ENCODE peak calls at places on chromosomes 11 and 22, in four cellular contexts. One of them, this sample, is unnamed.

GRCh38 chr22:36828815-36829214 is 12.0 kb upstream of the PVALB start:
- DNase-seq in H1: no peak
- DNase-seq in H9: no peak
- DNase-seq in mesenchymal stem cell: no peak
- DNase-seq in this sample: no peak

GRCh38 chr22:18078329-18079041 is 695 bp downstream of the PEX26 start:
- DNase-seq in H9: peak; percentile 38
- DNase-seq in mesenchymal stem cell: peak; percentile 49
- DNase-seq in H1: no peak
- DNase-seq in this sample: peak; percentile 54

GRCh38 chr11:104705475-104706195 is 192.6 kb downstream of the CASP12 start:
- DNase-seq in H9: no peak
- DNase-seq in H1: no peak
- DNase-seq in mesenchymal stem cell: peak; percentile 39
- DNase-seq in this sample: no peak

GRCh38 chr11:86495341-86495740 is 120.7 kb downstream of the CCDC81 start:
- DNase-seq in mesenchymal stem cell: no peak
- DNase-seq in H9: no peak
- DNase-seq in H1: no peak
- DNase-seq in this sample: no peak

GRCh38 chr11:108666373-108666772 is 1.5 kb downstream of the DDX10 start:
- DNase-seq in H1: no peak
- DNase-seq in mesenchymal stem cell: peak; percentile 22
- DNase-seq in H9: peak; percentile 45
- DNase-seq in this sample: no peak

GRCh38 chr22:50498322-50498861 is 9.1 kb downstream of the LMF2 start:
- DNase-seq in H9: peak; percentile 82
- DNase-seq in H1: peak; percentile 56
- DNase-seq in mesenchymal stem cell: peak; percentile 56
- DNase-seq in this sample: peak; percentile 64

GRCh38 chr22:35257002-35257320 is 332 bp upstream of the HMGXB4 start:
- DNase-seq in mesenchymal stem cell: no peak
- DNase-seq in H1: no peak
- DNase-seq in H9: no peak
- DNase-seq in this sample: no peak

GRCh38 chr11:125079878-125080530 is 16.9 kb downstream of the SLC37A2 start:
- DNase-seq in mesenchymal stem cell: no peak
- DNase-seq in H1: no peak
- DNase-seq in H9: no peak
- DNase-seq in this sample: no peak

GRCh38 chr11:122267602-122268001 is 151.6 kb upstream of the BLID start:
- DNase-seq in H1: no peak
- DNase-seq in mesenchymal stem cell: peak; percentile 17
- DNase-seq in H9: no peak
- DNase-seq in this sample: peak; percentile 53

GRCh38 chr22:27112273-27112672 is 454.9 kb downstream of the MIAT start:
- DNase-seq in H1: no peak
- DNase-seq in mesenchymal stem cell: no peak
- DNase-seq in H9: no peak
- DNase-seq in this sample: no peak

GRCh38 chr11:117909611-117910382 is 19.4 kb downstream of the TMPRSS13 start:
- DNase-seq in mesenchymal stem cell: no peak
- DNase-seq in H1: no peak
- DNase-seq in H9: no peak
- DNase-seq in this sample: no peak

GRCh38 chr22:29914165-29914564 is 31.2 kb downstream of the MTMR3 start:
- DNase-seq in mesenchymal stem cell: peak; percentile 87
- DNase-seq in H1: no peak
- DNase-seq in H9: no peak
- DNase-seq in this sample: peak; percentile 87

GRCh38 chr11:17672469-17672868 is 46.9 kb upstream of the MYOD1 start:
- DNase-seq in mesenchymal stem cell: no peak
- DNase-seq in H9: no peak
- DNase-seq in H1: no peak
- DNase-seq in this sample: no peak

GRCh38 chr11:48109046-48109666 is 107.5 kb upstream of the OR4B1 start:
- DNase-seq in H9: no peak
- DNase-seq in mesenchymal stem cell: peak; percentile 63
- DNase-seq in H1: no peak
- DNase-seq in this sample: peak; percentile 74

GRCh38 chr11:127493330-127493729 is 492.8 kb upstream of the KIRREL3 start:
- DNase-seq in mesenchymal stem cell: peak; percentile 4
- DNase-seq in H9: no peak
- DNase-seq in H1: no peak
- DNase-seq in this sample: peak; percentile 29

GRCh38 chr11:62676698-62677097 is 2.2 kb downstream of the UBXN1 start:
- DNase-seq in H9: no peak
- DNase-seq in H1: no peak
- DNase-seq in mesenchymal stem cell: no peak
- DNase-seq in this sample: no peak

GRCh38 chr22:45911601-45912271 is 65.2 kb downstream of the WNT7B start:
- DNase-seq in mesenchymal stem cell: no peak
- DNase-seq in H9: no peak
- DNase-seq in H1: no peak
- DNase-seq in this sample: no peak

GRCh38 chr11:31809543-31809856 is 1.6 kb downstream of the PAX6 start:
- DNase-seq in mesenchymal stem cell: no peak
- DNase-seq in H1: no peak
- DNase-seq in H9: no peak
- DNase-seq in this sample: no peak

GRCh38 chr11:38416141-38416540 is 1818.1 kb upstream of the RAG2 start:
- DNase-seq in H9: no peak
- DNase-seq in mesenchymal stem cell: no peak
- DNase-seq in H1: no peak
- DNase-seq in this sample: no peak

GRCh38 chr11:130527648-130528300 is 79.3 kb downstream of the ADAMTS15 start:
- DNase-seq in mesenchymal stem cell: peak; percentile 70
- DNase-seq in H1: no peak
- DNase-seq in H9: no peak
- DNase-seq in this sample: peak; percentile 36

DNA sequence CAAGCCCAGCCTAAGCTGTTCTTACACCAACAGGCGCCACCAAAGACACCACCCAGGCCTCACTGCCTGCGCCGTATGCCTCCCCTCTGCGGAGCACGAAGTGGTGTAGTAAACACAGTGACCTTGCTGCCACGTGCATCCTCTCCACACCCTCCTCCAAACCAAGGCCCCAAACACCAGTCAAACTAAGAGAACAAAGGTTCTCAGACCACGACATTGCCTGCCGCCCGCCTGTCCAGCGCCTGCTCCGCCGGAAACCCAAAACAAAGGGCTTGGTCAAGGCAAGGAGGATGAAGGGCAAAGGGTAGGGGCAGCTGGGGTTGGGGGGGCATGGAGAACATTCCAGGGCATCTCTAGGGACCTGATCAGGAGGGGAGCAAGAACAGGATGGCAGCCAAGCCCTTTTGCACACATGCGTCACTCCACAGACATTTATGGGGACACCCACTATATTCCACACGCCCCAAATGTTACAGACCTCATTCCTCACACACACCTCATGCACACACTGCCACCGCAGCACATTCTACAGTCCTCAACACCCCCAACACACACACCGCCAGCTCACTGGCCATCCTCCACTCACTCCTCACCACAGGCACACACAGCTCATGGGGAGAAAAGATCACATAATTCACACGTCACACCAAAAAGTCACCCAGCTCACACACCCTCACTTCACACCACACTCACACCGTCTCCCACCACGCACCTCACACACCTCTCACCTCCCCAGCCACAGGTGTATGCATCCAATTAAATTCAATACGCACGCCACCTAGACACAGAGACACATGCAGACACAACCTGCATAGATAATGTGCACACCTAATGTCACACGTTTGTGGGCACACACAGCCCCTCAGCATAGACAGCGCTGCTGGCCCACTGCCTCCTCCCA is 34.5 kb downstream of the PDE2A start:
- DNase-seq in H9: no peak
- DNase-seq in H1: no peak
- DNase-seq in mesenchymal stem cell: no peak
- DNase-seq in this sample: no peak
- H3K4me1 ChIP-seq in H9: peaks cover 5% of the 10 kb centered on the region
- H3K4me1 ChIP-seq in H1: peaks cover 8% of the 10 kb centered on the region
- H3K4me1 ChIP-seq in mesenchymal stem cell: peaks cover 19% of the 10 kb centered on the region
- H3K4me1 ChIP-seq in this sample: no peaks in the 10 kb centered on the region

GRCh38 chr11:3086114-3086513 is 28.9 kb upstream of the CARS1 start:
- DNase-seq in mesenchymal stem cell: no peak
- DNase-seq in H9: no peak
- DNase-seq in H1: no peak
- DNase-seq in this sample: no peak
- H3K9ac ChIP-seq in mesenchymal stem cell: no peak overlapping the region
- H3K9ac ChIP-seq in H9: no peak overlapping the region
- H3K9ac ChIP-seq in H1: no peak overlapping the region
- H3K9ac ChIP-seq in this sample: no peak overlapping the region

GRCh38 chr11:41394562-41395160 is 64.8 kb downstream of the LRRC4C start:
- DNase-seq in H9: no peak
- DNase-seq in H1: no peak
- DNase-seq in mesenchymal stem cell: no peak
- DNase-seq in this sample: no peak
- H3K4me1 ChIP-seq in H9: peaks cover 19% of the 10 kb centered on the region
- H3K4me1 ChIP-seq in H1: no peaks in the 10 kb centered on the region
- H3K4me1 ChIP-seq in mesenchymal stem cell: no peaks in the 10 kb centered on the region
- H3K4me1 ChIP-seq in this sample: peaks cover 3% of the 10 kb centered on the region

GRCh38 chr11:29628584-29628983 is 388.2 kb downstream of the KCNA4 start:
- DNase-seq in H9: no peak
- DNase-seq in mesenchymal stem cell: peak; percentile 10
- DNase-seq in H1: no peak
- DNase-seq in this sample: no peak
- H3K9ac ChIP-seq in H9: no peak overlapping the region
- H3K9ac ChIP-seq in mesenchymal stem cell: no peak overlapping the region
- H3K9ac ChIP-seq in H1: no peak overlapping the region
- H3K9ac ChIP-seq in this sample: no peak overlapping the region

GRCh38 chr11:12416552-12416951 is 39.2 kb downstream of the PARVA start:
- DNase-seq in mesenchymal stem cell: no peak
- DNase-seq in H9: no peak
- DNase-seq in H1: no peak
- DNase-seq in this sample: no peak
- H3K4me1 ChIP-seq in mesenchymal stem cell: peaks cover 20% of the 10 kb centered on the region
- H3K4me1 ChIP-seq in H9: peaks cover 5% of the 10 kb centered on the region
- H3K4me1 ChIP-seq in H1: no peaks in the 10 kb centered on the region
- H3K4me1 ChIP-seq in this sample: peaks cover 72% of the 10 kb centered on the region

GRCh38 chr11:128939591-128939990 is 3.1 kb downstream of the TP53AIP1 start:
- DNase-seq in mesenchymal stem cell: no peak
- DNase-seq in H9: no peak
- DNase-seq in H1: no peak
- DNase-seq in this sample: no peak
- H3K9ac ChIP-seq in mesenchymal stem cell: no peak overlapping the region
- H3K9ac ChIP-seq in H9: no peak overlapping the region
- H3K9ac ChIP-seq in H1: no peak overlapping the region
- H3K9ac ChIP-seq in this sample: no peak overlapping the region

GRCh38 chr11:35112056-35112845 is 26.7 kb upstream of the CD44 start:
- DNase-seq in mesenchymal stem cell: peak; percentile 69
- DNase-seq in H1: no peak
- DNase-seq in H9: no peak
- DNase-seq in this sample: no peak
- H3K4me1 ChIP-seq in mesenchymal stem cell: peaks cover 8% of the 10 kb centered on the region
- H3K4me1 ChIP-seq in H1: no peaks in the 10 kb centered on the region
- H3K4me1 ChIP-seq in H9: no peaks in the 10 kb centered on the region
- H3K4me1 ChIP-seq in this sample: peaks cover 21% of the 10 kb centered on the region

GRCh38 chr22:49113758-49114157 is 713.9 kb downstream of the BRD1 start:
- DNase-seq in H1: no peak
- DNase-seq in H9: no peak
- DNase-seq in mesenchymal stem cell: no peak
- DNase-seq in this sample: no peak
- H3K9ac ChIP-seq in H1: no peak overlapping the region
- H3K9ac ChIP-seq in H9: no peak overlapping the region
- H3K9ac ChIP-seq in mesenchymal stem cell: no peak overlapping the region
- H3K9ac ChIP-seq in this sample: no peak overlapping the region

GRCh38 chr22:20130319-20130718 is 1.3 kb upstream of the ZDHHC8 start:
- DNase-seq in H9: no peak
- DNase-seq in mesenchymal stem cell: no peak
- DNase-seq in H1: no peak
- DNase-seq in this sample: no peak
- H3K4me1 ChIP-seq in H9: no peaks in the 10 kb centered on the region
- H3K4me1 ChIP-seq in mesenchymal stem cell: peaks cover 33% of the 10 kb centered on the region
- H3K4me1 ChIP-seq in H1: peaks cover 6% of the 10 kb centered on the region
- H3K4me1 ChIP-seq in this sample: peaks cover 13% of the 10 kb centered on the region

DNA sequence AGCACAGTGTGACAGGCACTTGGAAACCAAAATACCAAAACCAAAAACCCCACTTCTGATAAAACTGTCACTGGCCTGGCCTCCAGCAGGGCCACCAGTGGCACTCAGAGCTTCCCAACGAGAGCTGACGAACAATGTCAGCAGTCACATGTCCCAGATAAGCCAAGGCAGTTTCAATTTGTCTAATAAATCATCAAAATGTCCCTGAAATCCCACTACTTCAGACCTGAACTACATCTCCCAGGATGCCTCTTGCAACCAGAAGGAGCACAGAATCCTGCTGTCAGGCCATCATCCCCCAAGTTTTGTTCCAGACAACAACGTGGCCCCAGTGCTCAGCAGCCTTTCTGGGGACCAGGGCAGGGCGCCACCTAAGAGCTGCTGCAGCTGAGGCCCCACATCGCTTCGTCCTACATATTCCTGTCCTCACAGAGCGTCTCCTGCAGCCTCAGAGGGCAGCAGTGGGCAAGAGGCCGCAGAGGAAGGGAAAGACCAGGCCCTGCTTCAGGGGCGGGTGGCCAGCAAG is 25.1 kb downstream of the LRFN4 start:
- DNase-seq in H1: no peak
- DNase-seq in mesenchymal stem cell: no peak
- DNase-seq in H9: no peak
- DNase-seq in this sample: no peak
- H3K9ac ChIP-seq in H1: no peak overlapping the region
- H3K9ac ChIP-seq in mesenchymal stem cell: no peak overlapping the region
- H3K9ac ChIP-seq in H9: no peak overlapping the region
- H3K9ac ChIP-seq in this sample: no peak overlapping the region

This sample was measured in adipocyte.